ENCODE peak calls at places on chromosome 10, in eight cellular contexts. G is nephron progenitor cell, B is foreskin keratinocyte, M is stomach, J is HFF-Myc, P is AG09319, O is AG10803, Z is right lobe of liver. U is an unnamed sample.

GRCh38 chr10:73117976-73118743 is 7.9 kb downstream of the NUDT13 start:
- DNase-seq in G (no peak), Z (no peak), B (peak; percentile 47), J (no peak), M (no peak), O (no peak), P (no peak), U (no peak)

GRCh38 chr10:98208925-98209324 is 59.1 kb downstream of the LOXL4 start:
- DNase-seq in Z (no peak), O (no peak), G (no peak), M (no peak), P (no peak), J (no peak), B (no peak), U (no peak)

GRCh38 chr10:129545257-129545656 is 78.2 kb downstream of the MGMT start:
- DNase-seq in B (peak; percentile 25), G (no peak), P (no peak), J (no peak), M (no peak), Z (peak; percentile 23), O (peak; percentile 8), U (no peak)

GRCh38 chr10:33134011-33134751 is 176.2 kb upstream of the ITGB1 start:
- DNase-seq in Z (no peak), P (peak; percentile 44), J (no peak), B (peak; percentile 100), O (peak; percentile 85), M (no peak), G (no peak), U (no peak)

GRCh38 chr10:94005050-94005449 is 11.3 kb downstream of the PLCE1 start:
- DNase-seq in J (no peak), O (peak; percentile 44), G (no peak), M (no peak), B (no peak), P (no peak), Z (no peak), U (no peak)

GRCh38 chr10:69974551-69975155 is 78.0 kb upstream of the MACROH2A2 start:
- DNase-seq in P (peak; percentile 88), M (no peak), J (peak; percentile 94), Z (no peak), G (no peak), B (no peak), O (peak; percentile 72), U (no peak)

GRCh38 chr10:46048152-46048551 is 2.1 kb upstream of the MSMB start:
- DNase-seq in J (no peak), Z (peak; percentile 55), P (no peak), G (no peak), M (no peak), O (no peak), B (no peak), U (no peak)

GRCh38 chr10:88113232-88113631 is 249.8 kb downstream of the PTEN start:
- DNase-seq in P (no peak), M (no peak), G (no peak), Z (no peak), J (no peak), B (no peak), O (peak; percentile 28), U (no peak)

GRCh38 chr10:68327889-68328786 is 3.7 kb upstream of the HNRNPH3 start:
- DNase-seq in O (peak; percentile 84), G (no peak), B (peak; percentile 47), P (peak; percentile 59), M (no peak), J (no peak), Z (no peak), U (no peak)

GRCh38 chr10:79381804-79382221 is 34.5 kb downstream of the PPIF start:
- DNase-seq in P (no peak), Z (no peak), O (peak; percentile 87), G (no peak), B (no peak), M (peak; percentile 40), J (peak; percentile 47), U (peak; percentile 88)

GRCh38 chr10:12972146-12972545 is 29.4 kb downstream of the CCDC3 start:
- DNase-seq in J (no peak), P (no peak), G (no peak), M (no peak), O (no peak), B (no peak), Z (no peak), U (no peak)

GRCh38 chr10:5545778-5546710 is 21.3 kb downstream of the CALML3 start:
- DNase-seq in J (no peak), Z (no peak), P (no peak), G (no peak), B (no peak), O (no peak), M (peak; percentile 65), U (peak; percentile 92)

GRCh38 chr10:123351715-123352114 is 197.5 kb downstream of the BUB3 start:
- DNase-seq in P (no peak), Z (no peak), O (no peak), B (no peak), M (no peak), J (no peak), G (no peak), U (peak; percentile 81)

GRCh38 chr10:102799691-102800435 is 37.4 kb downstream of the CYP17A1 start:
- DNase-seq in J (no peak), M (peak; percentile 84), O (no peak), B (no peak), G (no peak), P (no peak), Z (peak; percentile 87), U (no peak)
- TF ChIP-seq CTCF in J (no peak), M (no peak), O (no peak), B (no peak), G (no peak), P (no peak), Z (no peak), U (no peak)

GRCh38 chr10:119178371-119179119 is at the start of gene PRDX3:
- DNase-seq in P (peak; percentile 57), B (peak; percentile 67), M (peak; percentile 93), G (peak; percentile 98), Z (peak; percentile 93), J (peak; percentile 80), O (peak; percentile 83), U (peak; percentile 97)
- TF ChIP-seq CTCF in P (peak; percentile 8), B (peak; percentile 41), M (no peak), G (no peak), Z (peak; percentile 29), J (peak; percentile 8), O (peak; percentile 25), U (peak; percentile 49)

DNA sequence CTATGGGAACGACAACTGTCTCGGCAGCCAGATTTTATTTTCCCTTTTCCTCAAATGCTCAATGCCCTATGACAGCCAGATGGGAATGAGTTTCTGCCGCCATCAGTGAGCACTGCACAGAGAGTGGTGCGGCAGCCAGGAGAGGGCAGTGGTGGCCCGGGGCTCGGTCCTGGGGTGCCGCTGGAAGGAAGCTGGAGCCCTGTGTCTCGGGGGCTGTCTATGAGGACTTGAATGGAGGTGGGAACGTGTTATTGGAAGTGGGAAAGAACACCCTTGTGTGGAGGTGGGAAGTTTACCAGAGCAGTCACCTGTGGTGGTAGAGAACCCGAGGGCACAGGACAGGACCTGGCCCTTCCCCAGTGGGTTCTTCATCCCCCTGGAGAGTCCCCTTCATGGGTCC is 35.8 kb downstream of the JAKMIP3 start:
- DNase-seq in Z (peak; percentile 16), J (no peak), M (peak; percentile 17), B (no peak), G (no peak), P (no peak), O (no peak), U (no peak)
- TF ChIP-seq CTCF in Z (no peak), J (no peak), M (no peak), B (no peak), G (no peak), P (no peak), O (no peak), U (peak; percentile 29)

DNA sequence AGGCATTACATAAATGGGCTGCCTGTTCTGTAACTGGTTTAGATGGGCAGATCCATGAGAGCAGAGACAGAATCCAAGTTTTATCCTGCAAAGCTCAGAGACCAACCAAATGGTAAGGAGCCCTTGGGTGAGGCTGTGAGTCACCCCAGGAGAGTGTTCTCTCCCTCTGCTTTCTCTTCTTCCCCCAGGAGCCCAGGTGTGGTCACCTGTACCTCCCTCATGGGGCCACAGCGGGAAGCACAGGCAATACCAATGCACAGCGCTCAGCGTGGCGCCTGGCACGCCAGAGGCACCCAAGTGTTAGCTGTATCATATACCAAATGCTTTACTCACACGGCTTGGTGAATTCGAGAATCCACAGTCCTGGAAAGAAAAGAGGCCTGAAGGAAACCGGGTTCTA is 39.4 kb downstream of the CTBP2 start:
- DNase-seq in M (no peak), O (no peak), Z (no peak), B (peak; percentile 77), G (no peak), P (no peak), J (no peak), U (peak; percentile 59)
- TF ChIP-seq CTCF in M (no peak), O (no peak), Z (no peak), B (peak; percentile 74), G (no peak), P (no peak), J (no peak), U (no peak)